ENCODE peak calls at places on chromosomes 12 and 14, in eight cellular contexts. One of them, this sample, is unnamed. For H3K27me3 and H3K4me1, the result is how much of the 10 kb centered on the place peaks cover.

GRCh38 chr12:91274886-91275285 is 92.3 kb upstream of the DCN start:
- DNase-seq in right lobe of liver: no peak
- DNase-seq in stomach: no peak
- DNase-seq in cardiac muscle cell: peak
- DNase-seq in left ventricle myocardium inferior: no peak
- DNase-seq in testis: peak
- DNase-seq in lung: no peak
- DNase-seq in suprapubic skin: no peak
- DNase-seq in this sample: no peak

GRCh38 chr14:47596232-47596631 is 79.2 kb downstream of the MDGA2 start:
- DNase-seq in right lobe of liver: no peak
- DNase-seq in stomach: no peak
- DNase-seq in cardiac muscle cell: no peak
- DNase-seq in left ventricle myocardium inferior: no peak
- DNase-seq in testis: no peak
- DNase-seq in lung: no peak
- DNase-seq in suprapubic skin: no peak
- DNase-seq in this sample: no peak

GRCh38 chr12:86117711-86118110 is 138.5 kb downstream of the MGAT4C start:
- DNase-seq in right lobe of liver: no peak
- DNase-seq in stomach: no peak
- DNase-seq in cardiac muscle cell: no peak
- DNase-seq in left ventricle myocardium inferior: no peak
- DNase-seq in testis: no peak
- DNase-seq in lung: no peak
- DNase-seq in suprapubic skin: no peak
- DNase-seq in this sample: no peak

GRCh38 chr12:119589087-119589486 is 4.5 kb upstream of the TMEM233 start:
- DNase-seq in right lobe of liver: no peak
- DNase-seq in stomach: no peak
- DNase-seq in cardiac muscle cell: peak
- DNase-seq in left ventricle myocardium inferior: no peak
- DNase-seq in testis: no peak
- DNase-seq in lung: no peak
- DNase-seq in suprapubic skin: no peak
- DNase-seq in this sample: no peak

GRCh38 chr14:26596722-26597030 is 1.2 kb downstream of the NOVA1 start:
- DNase-seq in right lobe of liver: no peak
- DNase-seq in stomach: no peak
- DNase-seq in cardiac muscle cell: peak
- DNase-seq in left ventricle myocardium inferior: peak
- DNase-seq in testis: peak
- DNase-seq in lung: no peak
- DNase-seq in suprapubic skin: peak
- DNase-seq in this sample: no peak

GRCh38 chr14:105890474-105891220 is 364.3 kb downstream of the TMEM121 start:
- DNase-seq in right lobe of liver: peak
- DNase-seq in stomach: no peak
- DNase-seq in cardiac muscle cell: no peak
- DNase-seq in left ventricle myocardium inferior: peak
- DNase-seq in testis: no peak
- DNase-seq in lung: no peak
- DNase-seq in suprapubic skin: peak
- DNase-seq in this sample: no peak

GRCh38 chr12:9868271-9868815 is 811 bp downstream of the CLEC2B start:
- DNase-seq in right lobe of liver: no peak
- DNase-seq in stomach: no peak
- DNase-seq in cardiac muscle cell: peak
- DNase-seq in left ventricle myocardium inferior: no peak
- DNase-seq in testis: no peak
- DNase-seq in lung: no peak
- DNase-seq in suprapubic skin: no peak
- DNase-seq in this sample: no peak

GRCh38 chr12:54159140-54159539 is 29.6 kb downstream of the SMUG1 start:
- DNase-seq in right lobe of liver: no peak
- DNase-seq in stomach: peak
- DNase-seq in cardiac muscle cell: peak
- DNase-seq in left ventricle myocardium inferior: no peak
- DNase-seq in testis: peak
- DNase-seq in lung: no peak
- DNase-seq in suprapubic skin: no peak
- DNase-seq in this sample: peak

GRCh38 chr14:93731753-93732152 is 56.5 kb downstream of the PRIMA1 start:
- DNase-seq in right lobe of liver: no peak
- DNase-seq in stomach: no peak
- DNase-seq in cardiac muscle cell: no peak
- DNase-seq in left ventricle myocardium inferior: no peak
- DNase-seq in testis: no peak
- DNase-seq in lung: peak
- DNase-seq in suprapubic skin: no peak
- DNase-seq in this sample: no peak

GRCh38 chr14:31858868-31859267 is 218.2 kb upstream of the ARHGAP5 start:
- DNase-seq in right lobe of liver: no peak
- DNase-seq in stomach: no peak
- DNase-seq in cardiac muscle cell: peak
- DNase-seq in left ventricle myocardium inferior: no peak
- DNase-seq in testis: no peak
- DNase-seq in lung: no peak
- DNase-seq in suprapubic skin: no peak
- DNase-seq in this sample: no peak

GRCh38 chr12:83473408-83474095 is 786.8 kb downstream of the TMTC2 start:
- DNase-seq in right lobe of liver: no peak
- DNase-seq in stomach: no peak
- DNase-seq in cardiac muscle cell: no peak
- DNase-seq in left ventricle myocardium inferior: no peak
- DNase-seq in testis: no peak
- DNase-seq in lung: no peak
- DNase-seq in suprapubic skin: no peak
- DNase-seq in this sample: no peak

GRCh38 chr12:41684997-41685396 is 459.7 kb downstream of the GXYLT1 start:
- DNase-seq in right lobe of liver: no peak
- DNase-seq in stomach: no peak
- DNase-seq in cardiac muscle cell: no peak
- DNase-seq in left ventricle myocardium inferior: no peak
- DNase-seq in testis: no peak
- DNase-seq in lung: no peak
- DNase-seq in suprapubic skin: no peak
- DNase-seq in this sample: no peak

GRCh38 chr12:44779766-44780165 is 96.3 kb downstream of the NELL2 start:
- DNase-seq in right lobe of liver: no peak
- DNase-seq in stomach: no peak
- DNase-seq in cardiac muscle cell: no peak
- DNase-seq in left ventricle myocardium inferior: no peak
- DNase-seq in testis: no peak
- DNase-seq in lung: no peak
- DNase-seq in suprapubic skin: no peak
- DNase-seq in this sample: no peak

GRCh38 chr14:65840118-65840751 is 427.7 kb downstream of the FUT8 start:
- DNase-seq in right lobe of liver: no peak
- DNase-seq in stomach: no peak
- DNase-seq in cardiac muscle cell: no peak
- DNase-seq in left ventricle myocardium inferior: no peak
- DNase-seq in testis: no peak
- DNase-seq in lung: no peak
- DNase-seq in suprapubic skin: no peak
- DNase-seq in this sample: no peak

GRCh38 chr14:81434230-81434629 is 34.1 kb upstream of the STON2 start:
- DNase-seq in right lobe of liver: no peak
- DNase-seq in stomach: no peak
- DNase-seq in cardiac muscle cell: no peak
- DNase-seq in left ventricle myocardium inferior: no peak
- DNase-seq in testis: no peak
- DNase-seq in lung: no peak
- DNase-seq in suprapubic skin: no peak
- DNase-seq in this sample: no peak

GRCh38 chr12:132275110-132275531 is 54.3 kb downstream of the GALNT9 start:
- DNase-seq in right lobe of liver: no peak
- DNase-seq in stomach: peak
- DNase-seq in cardiac muscle cell: peak
- DNase-seq in left ventricle myocardium inferior: no peak
- DNase-seq in testis: no peak
- DNase-seq in lung: no peak
- DNase-seq in suprapubic skin: no peak
- DNase-seq in this sample: peak

DNA sequence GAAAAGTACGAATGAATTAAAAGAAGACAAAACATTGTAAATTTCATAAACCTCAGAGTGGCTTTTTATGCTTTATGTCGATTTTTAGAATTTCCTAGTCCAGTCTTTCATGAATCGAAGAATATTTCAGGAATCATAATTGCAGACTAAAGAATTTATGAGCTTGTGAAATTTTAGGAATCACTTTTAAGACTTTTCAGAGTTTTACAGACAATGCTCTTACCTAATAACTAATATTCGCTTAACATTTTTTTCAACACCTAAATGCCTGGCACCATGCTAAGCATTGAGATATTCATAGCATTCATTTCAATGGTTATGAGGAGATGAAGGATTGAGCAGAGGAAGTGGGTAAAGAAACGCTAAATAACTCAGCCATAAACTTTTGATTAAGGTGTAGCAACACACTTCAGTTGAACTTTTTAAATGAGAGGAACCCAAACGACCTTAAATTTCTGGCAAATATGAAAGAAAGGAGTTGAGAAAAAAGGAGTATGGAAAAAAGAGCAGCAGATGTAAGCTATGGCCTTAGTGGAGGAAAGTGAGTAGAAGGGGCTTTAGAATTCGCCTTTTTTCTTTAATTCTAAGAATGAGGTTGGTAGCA is 739 bp upstream of the USP44 start:
- DNase-seq in right lobe of liver: no peak
- DNase-seq in stomach: no peak
- DNase-seq in cardiac muscle cell: no peak
- DNase-seq in left ventricle myocardium inferior: no peak
- DNase-seq in testis: no peak
- DNase-seq in lung: no peak
- DNase-seq in suprapubic skin: no peak
- DNase-seq in this sample: no peak
- H3K27me3 ChIP-seq in right lobe of liver: under half
- H3K27me3 ChIP-seq in stomach: under half
- H3K27me3 ChIP-seq in cardiac muscle cell: under half
- H3K27me3 ChIP-seq in left ventricle myocardium inferior: under half
- H3K27me3 ChIP-seq in testis: under half
- H3K27me3 ChIP-seq in lung: under half
- H3K27me3 ChIP-seq in suprapubic skin: under half
- H3K27me3 ChIP-seq in this sample: under half

DNA sequence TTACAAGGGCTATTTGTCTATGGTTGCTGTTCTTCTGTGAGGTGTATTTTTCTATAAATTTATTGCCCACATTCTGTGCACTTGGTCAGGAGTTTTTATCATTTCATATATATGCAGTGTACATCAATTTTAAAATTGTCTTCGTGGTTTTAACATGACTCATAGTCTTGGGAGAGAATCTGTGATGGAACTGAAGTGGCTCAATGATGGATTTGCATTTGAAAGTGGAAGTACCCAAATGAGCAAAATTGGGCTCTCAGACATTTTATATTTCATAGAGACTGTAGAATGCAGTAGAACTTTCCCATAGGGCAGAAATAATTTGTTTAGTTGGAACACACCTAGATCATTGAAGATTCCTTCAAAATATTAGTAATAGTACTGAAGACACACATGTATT is 1.9 kb upstream of the SCFD1 start:
- DNase-seq in right lobe of liver: no peak
- DNase-seq in stomach: no peak
- DNase-seq in cardiac muscle cell: peak
- DNase-seq in left ventricle myocardium inferior: no peak
- DNase-seq in testis: no peak
- DNase-seq in lung: no peak
- DNase-seq in suprapubic skin: no peak
- DNase-seq in this sample: no peak
- H3K27ac ChIP-seq in right lobe of liver: no peak
- H3K27ac ChIP-seq in stomach: no peak
- H3K27ac ChIP-seq in cardiac muscle cell: no peak
- H3K27ac ChIP-seq in left ventricle myocardium inferior: no peak
- H3K27ac ChIP-seq in testis: no peak
- H3K27ac ChIP-seq in lung: no peak
- H3K27ac ChIP-seq in suprapubic skin: no peak
- H3K27ac ChIP-seq in this sample: no peak

DNA sequence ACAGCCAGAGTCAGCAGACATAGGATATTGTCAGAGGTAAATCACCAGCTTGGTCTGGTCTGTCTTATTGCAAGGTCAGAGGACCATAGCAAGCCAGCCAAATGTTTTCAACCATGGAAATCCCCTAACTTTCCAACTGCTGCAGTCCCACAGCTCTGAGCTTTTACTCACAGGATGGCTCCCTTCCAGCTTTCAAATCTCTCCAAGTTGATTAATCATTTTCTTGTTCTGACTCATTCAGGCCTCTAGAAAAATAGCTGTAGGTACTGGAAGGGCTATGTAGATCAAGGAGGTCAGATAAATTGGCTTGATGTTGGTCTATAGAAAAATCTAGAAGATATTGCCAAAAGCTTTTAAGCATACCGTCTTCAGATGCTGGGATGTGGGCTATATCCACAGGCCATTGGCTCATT is 413.1 kb downstream of the RAD51B start:
- DNase-seq in right lobe of liver: peak
- DNase-seq in stomach: peak
- DNase-seq in cardiac muscle cell: peak
- DNase-seq in left ventricle myocardium inferior: no peak
- DNase-seq in testis: peak
- DNase-seq in lung: peak
- DNase-seq in suprapubic skin: peak
- DNase-seq in this sample: no peak
- H3K4me1 ChIP-seq in right lobe of liver: half or more
- H3K4me1 ChIP-seq in stomach: under half
- H3K4me1 ChIP-seq in cardiac muscle cell: under half
- H3K4me1 ChIP-seq in left ventricle myocardium inferior: under half
- H3K4me1 ChIP-seq in testis: under half
- H3K4me1 ChIP-seq in lung: under half
- H3K4me1 ChIP-seq in suprapubic skin: under half
- H3K4me1 ChIP-seq in this sample: under half

GRCh38 chr14:64812412-64812811 is 67.3 kb downstream of the SPTB start:
- DNase-seq in right lobe of liver: no peak
- DNase-seq in stomach: peak
- DNase-seq in cardiac muscle cell: no peak
- DNase-seq in left ventricle myocardium inferior: no peak
- DNase-seq in testis: no peak
- DNase-seq in lung: peak
- DNase-seq in suprapubic skin: no peak
- DNase-seq in this sample: no peak

GRCh38 chr14:64817631-64818030 is 62.1 kb downstream of the SPTB start:
- DNase-seq in right lobe of liver: no peak
- DNase-seq in stomach: no peak
- DNase-seq in cardiac muscle cell: no peak
- DNase-seq in left ventricle myocardium inferior: no peak
- DNase-seq in testis: no peak
- DNase-seq in lung: no peak
- DNase-seq in suprapubic skin: no peak
- DNase-seq in this sample: no peak

GRCh38 chr14:64818151-64818550 is 61.6 kb downstream of the SPTB start:
- DNase-seq in right lobe of liver: no peak
- DNase-seq in stomach: no peak
- DNase-seq in cardiac muscle cell: no peak
- DNase-seq in left ventricle myocardium inferior: no peak
- DNase-seq in testis: no peak
- DNase-seq in lung: no peak
- DNase-seq in suprapubic skin: no peak
- DNase-seq in this sample: no peak

GRCh38 chr14:64815257-64815656 is 64.5 kb downstream of the SPTB start:
- DNase-seq in right lobe of liver: no peak
- DNase-seq in stomach: no peak
- DNase-seq in cardiac muscle cell: no peak
- DNase-seq in left ventricle myocardium inferior: no peak
- DNase-seq in testis: no peak
- DNase-seq in lung: no peak
- DNase-seq in suprapubic skin: no peak
- DNase-seq in this sample: no peak

GRCh38 chr14:64816221-64816783 is 63.4 kb downstream of the SPTB start:
- DNase-seq in right lobe of liver: no peak
- DNase-seq in stomach: no peak
- DNase-seq in cardiac muscle cell: no peak
- DNase-seq in left ventricle myocardium inferior: no peak
- DNase-seq in testis: no peak
- DNase-seq in lung: no peak
- DNase-seq in suprapubic skin: no peak
- DNase-seq in this sample: no peak
- H3K27me3 ChIP-seq in right lobe of liver: under half
- H3K27me3 ChIP-seq in stomach: under half
- H3K27me3 ChIP-seq in cardiac muscle cell: under half
- H3K27me3 ChIP-seq in left ventricle myocardium inferior: under half
- H3K27me3 ChIP-seq in testis: under half
- H3K27me3 ChIP-seq in lung: under half
- H3K27me3 ChIP-seq in suprapubic skin: under half
- H3K27me3 ChIP-seq in this sample: under half

This sample was measured in iPS DF 6.9.